ENCODE peak calls at places on chromosomes 3 and 15, in five cellular contexts. C is ACHN; I is anterior cingulate cortex; Z is body of pancreas; G is activated naive CD8-positive, alpha-beta T cell treated with anti-CD3 and anti-CD28 coated beads, Interleukin-2, amount 50 U/mL, for 24 hours. T is an unnamed sample.

GRCh38 chr3:64327039-64327804 is 102.0 kb upstream of the PRICKLE2 start:
- DNase-seq in I (peak; percentile 30), C (no peak), G (no peak), Z (peak; percentile 36), T (no peak)

GRCh38 chr15:25181290-25182097 is 226.7 kb downstream of the SNRPN start:
- DNase-seq in Z (peak; percentile 1), G (no peak), C (no peak), I (no peak), T (no peak)

GRCh38 chr15:82750831-82751181 is 41.1 kb upstream of the AP3B2 start:
- DNase-seq in C (peak; percentile 33), Z (peak; percentile 20), I (no peak), G (peak; percentile 16), T (peak; percentile 7)

GRCh38 chr15:27480642-27481041 is 509.7 kb downstream of the GABRG3 start:
- DNase-seq in Z (no peak), I (no peak), C (no peak), G (no peak), T (no peak)

GRCh38 chr3:8617921-8618320 is 26.7 kb downstream of the SSUH2 start:
- DNase-seq in Z (no peak), I (no peak), C (no peak), G (no peak), T (no peak)

GRCh38 chr15:31560643-31561042 is 234.0 kb downstream of the KLF13 start:
- DNase-seq in I (no peak), Z (no peak), G (no peak), C (no peak), T (no peak)

GRCh38 chr15:99014803-99015676 is 7.4 kb upstream of the PGPEP1L start:
- DNase-seq in G (peak; percentile 50), C (peak; percentile 68), I (no peak), Z (peak; percentile 89), T (peak; percentile 62)

GRCh38 chr3:155744091-155744625 is 713 bp downstream of the PLCH1 start:
- DNase-seq in C (peak; percentile 81), I (peak; percentile 53), G (peak; percentile 71), Z (peak; percentile 79), T (peak; percentile 82)

GRCh38 chr3:42501681-42502428 is 588 bp upstream of the VIPR1 start:
- DNase-seq in C (peak; percentile 33), Z (peak; percentile 73), I (peak; percentile 32), G (peak; percentile 69), T (peak; percentile 66)

GRCh38 chr15:53837263-53837662 is 77.8 kb upstream of the WDR72 start:
- DNase-seq in I (no peak), C (no peak), G (no peak), Z (peak; percentile 84), T (no peak)

GRCh38 chr3:178406206-178406605 is 130.0 kb upstream of the KCNMB2 start:
- DNase-seq in Z (no peak), C (no peak), G (no peak), I (no peak), T (no peak)

GRCh38 chr3:11634974-11635612 is 8.6 kb downstream of the VGLL4 start:
- DNase-seq in I (no peak), C (no peak), G (no peak), Z (no peak), T (no peak)

GRCh38 chr3:185687479-185687878 is 101.4 kb downstream of the SENP2 start:
- DNase-seq in I (no peak), C (no peak), G (no peak), Z (no peak), T (no peak)

GRCh38 chr3:178231645-178232044 is 304.6 kb upstream of the KCNMB2 start:
- DNase-seq in Z (no peak), C (no peak), I (no peak), G (no peak), T (no peak)

GRCh38 chr3:176623751-176624150 is 573.5 kb downstream of the TBL1XR1 start:
- DNase-seq in C (no peak), Z (no peak), G (no peak), I (no peak), T (no peak)

GRCh38 chr15:71788646-71789579 is 21.4 kb upstream of the NR2E3 start:
- DNase-seq in C (no peak), I (no peak), G (no peak), Z (no peak), T (no peak)

GRCh38 chr3:133937756-133938601 is 42.3 kb upstream of the RAB6B start:
- DNase-seq in Z (no peak), G (no peak), C (no peak), I (no peak), T (no peak)

GRCh38 chr3:63993653-63994079 is 29.6 kb downstream of the PSMD6 start:
- DNase-seq in Z (peak; percentile 82), I (peak; percentile 53), G (peak; percentile 38), C (peak; percentile 70), T (peak; percentile 60)

GRCh38 chr15:63246691-63247464 is 30.5 kb upstream of the APH1B start:
- DNase-seq in C (no peak), G (no peak), Z (no peak), I (no peak), T (no peak)

GRCh38 chr3:14120111-14120920 is 4.4 kb downstream of the CHCHD4 start:
- DNase-seq in G (no peak), C (no peak), Z (no peak), I (no peak), T (no peak)

T was measured in endothelial cell.